ENCODE peak calls at places on chromosomes 16 and 17, in eight cellular contexts. B is lower leg skin; A is heart right ventricle; M is ovary; Y is A673; K is HL-60; P is CD8-positive, alpha-beta T cell; R is lung. Q is an unnamed sample.

GRCh38 chr17:77881545-77881944 is 77.0 kb upstream of the TNRC6C start:
- DNase-seq in B (peak; percentile 95), A (peak; percentile 89), M (no peak), Y (peak; percentile 85), K (peak; percentile 97), P (peak; percentile 76), R (peak; percentile 82), Q (peak; percentile 94)

GRCh38 chr16:52963471-52963870 is 89.2 kb downstream of the CHD9NB start:
- DNase-seq in B (no peak), A (no peak), M (no peak), Y (no peak), K (no peak), P (no peak), R (no peak), Q (no peak)

GRCh38 chr16:4679156-4679853 is 14.1 kb upstream of the NUDT16L1 start:
- DNase-seq in B (no peak), A (no peak), M (peak; percentile 75), Y (no peak), K (no peak), P (peak; percentile 17), R (peak; percentile 55), Q (no peak)

GRCh38 chr17:2125013-2125535 is 70.2 kb downstream of the HIC1 start:
- DNase-seq in B (no peak), A (no peak), M (no peak), Y (no peak), K (no peak), P (no peak), R (no peak), Q (no peak)

GRCh38 chr16:82108101-82108500 is 61.9 kb downstream of the MPHOSPH6 start:
- DNase-seq in B (no peak), A (no peak), M (no peak), Y (no peak), K (no peak), P (no peak), R (no peak), Q (no peak)

GRCh38 chr16:69721441-69721957 is 4.9 kb downstream of the NQO1 start:
- DNase-seq in B (peak; percentile 71), A (no peak), M (no peak), Y (no peak), K (no peak), P (no peak), R (no peak), Q (no peak)

GRCh38 chr17:6711081-6711674 is 2.0 kb downstream of the SLC13A5 start:
- DNase-seq in B (peak; percentile 67), A (no peak), M (peak; percentile 53), Y (no peak), K (peak; percentile 5), P (no peak), R (no peak), Q (no peak)

GRCh38 chr17:75183999-75184884 is 1.5 kb upstream of the SUMO2 start:
- DNase-seq in B (no peak), A (no peak), M (peak; percentile 8), Y (no peak), K (no peak), P (no peak), R (no peak), Q (no peak)

GRCh38 chr17:61400058-61400785 is 579 bp downstream of the TBX2 start:
- DNase-seq in B (no peak), A (no peak), M (no peak), Y (no peak), K (no peak), P (no peak), R (no peak), Q (no peak)

GRCh38 chr17:14552311-14552710 is 251.4 kb downstream of the HS3ST3B1 start:
- DNase-seq in B (no peak), A (no peak), M (no peak), Y (no peak), K (no peak), P (no peak), R (no peak), Q (no peak)

GRCh38 chr16:57645691-57646387 is 17.4 kb downstream of the ADGRG1 start:
- DNase-seq in B (peak; percentile 91), A (peak; percentile 85), M (no peak), Y (no peak), K (no peak), P (no peak), R (no peak), Q (no peak)

GRCh38 chr17:50668025-50668837 is 33.5 kb downstream of the ABCC3 start:
- DNase-seq in B (no peak), A (no peak), M (no peak), Y (peak; percentile 33), K (no peak), P (no peak), R (no peak), Q (no peak)

GRCh38 chr17:42179911-42180410 is 981 bp downstream of the KCNH4 start:
- DNase-seq in B (no peak), A (peak; percentile 60), M (peak; percentile 71), Y (peak; percentile 43), K (peak; percentile 32), P (peak; percentile 34), R (no peak), Q (no peak)

GRCh38 chr17:19361975-19362292 is 589 bp downstream of the B9D1 start:
- DNase-seq in B (peak; percentile 92), A (no peak), M (no peak), Y (no peak), K (no peak), P (no peak), R (no peak), Q (no peak)

GRCh38 chr17:19362293-19363113 is at the start of gene B9D1:
- DNase-seq in B (peak; percentile 99), A (peak; percentile 89), M (peak; percentile 98), Y (peak; percentile 95), K (peak; percentile 72), P (peak; percentile 93), R (peak; percentile 94), Q (peak; percentile 98)

GRCh38 chr17:19361326-19361725 is 1.2 kb downstream of the B9D1 start:
- DNase-seq in B (no peak), A (no peak), M (no peak), Y (no peak), K (no peak), P (no peak), R (no peak), Q (no peak)

GRCh38 chr17:19363460-19364035 is 1.0 kb upstream of the B9D1 start:
- DNase-seq in B (no peak), A (no peak), M (peak; percentile 17), Y (no peak), K (no peak), P (no peak), R (no peak), Q (peak; percentile 26)

GRCh38 chr17:19363114-19363438 is 553 bp upstream of the B9D1 start:
- DNase-seq in B (no peak), A (no peak), M (no peak), Y (no peak), K (no peak), P (no peak), R (no peak), Q (no peak)
- TF ChIP-seq CTCF in B (no peak), A (peak; percentile 44), M (no peak), Y (no peak), K (no peak), P (peak; percentile 33), R (no peak), Q (no peak)

GRCh38 chr17:35914354-35914753 is 16.2 kb downstream of the RDM1 start:
- DNase-seq in B (no peak), A (no peak), M (no peak), Y (no peak), K (no peak), P (no peak), R (no peak), Q (no peak)

GRCh38 chr17:35913611-35914010 is 17.0 kb downstream of the RDM1 start:
- DNase-seq in B (no peak), A (no peak), M (no peak), Y (no peak), K (no peak), P (no peak), R (no peak), Q (no peak)

GRCh38 chr17:35912942-35913341 is 17.6 kb downstream of the RDM1 start:
- DNase-seq in B (peak; percentile 28), A (no peak), M (no peak), Y (no peak), K (no peak), P (no peak), R (no peak), Q (no peak)

GRCh38 chr17:35917519-35918213 is 12.9 kb downstream of the RDM1 start:
- DNase-seq in B (no peak), A (no peak), M (no peak), Y (no peak), K (no peak), P (no peak), R (no peak), Q (no peak)

GRCh38 chr17:35915153-35915969 is 15.2 kb downstream of the RDM1 start:
- DNase-seq in B (peak; percentile 76), A (no peak), M (no peak), Y (no peak), K (peak; percentile 26), P (no peak), R (no peak), Q (no peak)
- TF ChIP-seq CTCF in B (no peak), A (no peak), M (no peak), Y (no peak), K (no peak), P (no peak), R (no peak), Q (no peak)

DNA sequence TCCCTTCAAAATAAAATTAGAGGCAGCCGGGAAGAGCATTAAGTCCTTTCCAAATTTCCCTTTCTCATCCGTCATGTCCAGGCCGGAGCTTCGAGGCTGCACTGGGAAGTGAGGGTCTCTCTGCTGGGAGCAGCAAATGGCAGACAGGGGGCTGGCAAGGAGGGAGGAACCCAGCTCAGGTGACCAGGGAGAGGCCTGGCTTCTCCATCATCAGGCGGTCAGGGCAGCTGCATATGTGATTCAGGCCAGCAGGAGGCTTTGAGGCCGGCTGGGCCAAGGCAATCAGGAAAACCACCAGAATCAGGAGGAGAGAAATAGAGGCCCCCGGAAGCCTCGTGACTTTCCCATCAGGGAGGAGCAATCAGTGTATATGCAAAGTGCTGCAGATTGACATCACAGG is 85.0 kb upstream of the RPL38 start:
- DNase-seq in B (peak; percentile 76), A (no peak), M (no peak), Y (no peak), K (no peak), P (no peak), R (no peak), Q (no peak)
- TF ChIP-seq CTCF in B (no peak), A (no peak), M (no peak), Y (no peak), K (no peak), P (no peak), R (no peak), Q (no peak)

GRCh38 chr17:56867948-56868376 is 34.0 kb downstream of the DGKE start:
- DNase-seq in B (no peak), A (no peak), M (no peak), Y (no peak), K (no peak), P (no peak), R (no peak), Q (no peak)

GRCh38 chr17:56866076-56866475 is 32.1 kb downstream of the DGKE start:
- DNase-seq in B (no peak), A (no peak), M (no peak), Y (no peak), K (no peak), P (no peak), R (no peak), Q (no peak)

GRCh38 chr17:56868716-56869115 is 34.8 kb downstream of the DGKE start:
- DNase-seq in B (no peak), A (no peak), M (no peak), Y (no peak), K (no peak), P (no peak), R (no peak), Q (no peak)

GRCh38 chr17:56863974-56864373 is 30.0 kb downstream of the DGKE start:
- DNase-seq in B (no peak), A (no peak), M (no peak), Y (no peak), K (no peak), P (no peak), R (no peak), Q (no peak)

GRCh38 chr17:56866496-56866895 is 32.5 kb downstream of the DGKE start:
- DNase-seq in B (no peak), A (no peak), M (no peak), Y (peak; percentile 15), K (no peak), P (no peak), R (no peak), Q (no peak)
- TF ChIP-seq CTCF in B (no peak), A (no peak), M (no peak), Y (peak; percentile 30), K (no peak), P (no peak), R (no peak), Q (peak; percentile 30)

Q was measured in GM13977.